ENCODE peak calls at places on chromosomes 2 and 18, in nine cellular contexts. V is GM12878; L is aorta; C is endodermal cell; Z is CD8-positive, alpha-beta memory T cell; X is ovary; K is PC-3; G is psoas muscle; T is left ventricle myocardium inferior. I is an unnamed sample. For H3K4me1, the result is how much of the 10 kb centered on the place peaks cover.

GRCh38 chr2:26613241-26614204 is 27.6 kb downstream of the CIB4 start:
- DNase-seq in V (no peak), L (no peak), C (no peak), Z (no peak), X (peak), K (no peak), G (no peak), T (peak), I (peak)

GRCh38 chr2:18268400-18268799 is 292.1 kb downstream of the RDH14 start:
- DNase-seq in V (no peak), L (no peak), C (no peak), Z (no peak), X (no peak), K (peak), G (no peak), T (no peak), I (peak)

GRCh38 chr2:105427485-105427884 is 28.6 kb upstream of the FHL2 start:
- DNase-seq in V (no peak), L (no peak), C (no peak), Z (no peak), X (no peak), K (no peak), G (no peak), T (no peak), I (no peak)

GRCh38 chr2:55490554-55490953 is 29.0 kb upstream of the CFAP36 start:
- DNase-seq in V (no peak), L (peak), C (peak), Z (no peak), X (peak), K (peak), G (peak), T (peak), I (peak)

GRCh38 chr18:9209230-9209629 is 72.6 kb downstream of the ANKRD12 start:
- DNase-seq in V (no peak), L (no peak), C (no peak), Z (no peak), X (no peak), K (no peak), G (no peak), T (no peak), I (no peak)

GRCh38 chr2:148948865-148949264 is 73.8 kb downstream of the KIF5C start:
- DNase-seq in V (no peak), L (no peak), C (no peak), Z (no peak), X (no peak), K (no peak), G (no peak), T (no peak), I (no peak)

GRCh38 chr2:217394510-217395351 is 534.9 kb upstream of the TNP1 start:
- DNase-seq in V (no peak), L (no peak), C (no peak), Z (no peak), X (no peak), K (peak), G (no peak), T (no peak), I (no peak)

GRCh38 chr2:41061371-41061770 is 609.5 kb upstream of the SLC8A1 start:
- DNase-seq in V (no peak), L (no peak), C (no peak), Z (no peak), X (no peak), K (no peak), G (no peak), T (no peak), I (peak)

GRCh38 chr2:133977385-133977784 is 276.5 kb upstream of the MGAT5 start:
- DNase-seq in V (no peak), L (peak), C (peak), Z (no peak), X (no peak), K (no peak), G (no peak), T (no peak), I (no peak)

GRCh38 chr2:6771539-6772365 is 94.0 kb downstream of the CMPK2 start:
- DNase-seq in V (no peak), L (no peak), C (peak), Z (no peak), X (no peak), K (no peak), G (no peak), T (no peak), I (no peak)

GRCh38 chr2:10775831-10776230 is 36.8 kb downstream of the PDIA6 start:
- DNase-seq in V (no peak), L (no peak), C (peak), Z (no peak), X (no peak), K (no peak), G (no peak), T (no peak), I (no peak)

GRCh38 chr2:158544998-158545397 is 88.2 kb downstream of the PKP4 start:
- DNase-seq in V (no peak), L (no peak), C (no peak), Z (no peak), X (no peak), K (no peak), G (no peak), T (no peak), I (no peak)

GRCh38 chr2:233404227-233404626 is 49.9 kb downstream of the DGKD start:
- DNase-seq in V (no peak), L (no peak), C (peak), Z (peak), X (no peak), K (peak), G (no peak), T (no peak), I (no peak)

GRCh38 chr2:52034706-52035105 is 1002.8 kb upstream of the NRXN1 start:
- DNase-seq in V (no peak), L (no peak), C (no peak), Z (no peak), X (no peak), K (peak), G (no peak), T (no peak), I (peak)

GRCh38 chr2:192546566-192546965 is 351.8 kb upstream of the TMEFF2 start:
- DNase-seq in V (no peak), L (no peak), C (no peak), Z (no peak), X (no peak), K (peak), G (no peak), T (no peak), I (no peak)

GRCh38 chr2:192544371-192544955 is 349.7 kb upstream of the TMEFF2 start:
- DNase-seq in V (no peak), L (no peak), C (no peak), Z (no peak), X (no peak), K (no peak), G (no peak), T (no peak), I (no peak)
- H3K27ac ChIP-seq in V (no peak), L (no peak), C (no peak), Z (no peak), X (no peak), K (no peak), G (no peak), T (no peak), I (no peak)

DNA sequence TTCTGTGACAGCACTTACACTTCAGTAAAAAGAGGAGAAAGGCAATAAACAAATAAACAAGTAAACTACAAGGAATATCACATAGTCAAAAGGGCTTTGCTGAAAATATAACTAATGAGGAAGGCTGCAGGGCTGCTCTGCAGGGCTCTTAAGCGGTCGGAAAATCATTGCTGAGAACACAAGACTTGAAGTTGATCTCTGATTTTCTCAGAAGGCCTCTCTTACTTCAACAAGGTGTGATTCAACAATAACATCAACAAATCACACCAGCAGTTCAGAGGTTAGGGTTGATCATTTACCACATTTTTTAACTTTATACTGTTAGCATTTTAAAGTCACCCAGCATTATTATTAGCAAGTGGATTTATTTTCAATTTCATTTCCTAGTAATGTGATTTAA is 215.6 kb downstream of the ARHGAP15 start:
- DNase-seq in V (no peak), L (no peak), C (no peak), Z (no peak), X (no peak), K (no peak), G (no peak), T (no peak), I (no peak)
- H3K4me1 ChIP-seq in V (under half), L (under half), C (under half), Z (under half), X (under half), K (under half), G (under half), T (under half), I (under half)

DNA sequence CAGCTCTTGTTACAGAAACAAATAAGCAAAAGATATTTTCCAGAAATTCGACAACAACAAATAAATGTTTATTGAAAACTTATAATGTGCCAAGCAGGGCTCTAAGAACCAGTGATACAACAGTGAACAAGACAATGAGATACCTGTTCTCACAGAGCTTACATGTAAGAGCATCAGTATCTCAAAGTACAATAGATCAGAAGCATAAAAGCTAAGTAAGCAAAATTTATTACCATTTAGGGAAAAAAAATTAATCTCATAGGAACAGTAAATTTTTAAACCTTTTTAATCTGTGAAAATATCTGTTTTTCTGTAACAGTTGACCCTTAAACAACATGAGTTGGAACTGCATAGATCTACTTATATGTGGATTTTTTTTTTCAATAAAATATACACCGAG is 20.9 kb downstream of the ROCK1 start:
- DNase-seq in V (no peak), L (no peak), C (no peak), Z (no peak), X (no peak), K (no peak), G (no peak), T (no peak), I (no peak)
- H3K27ac ChIP-seq in V (no peak), L (no peak), C (no peak), Z (no peak), X (no peak), K (no peak), G (no peak), T (no peak), I (no peak)

GRCh38 chr2:43092520-43093179 is 133.8 kb downstream of the ZFP36L2 start:
- DNase-seq in V (no peak), L (peak), C (no peak), Z (no peak), X (no peak), K (no peak), G (no peak), T (no peak), I (no peak)

GRCh38 chr2:43086451-43087221 is 139.8 kb downstream of the ZFP36L2 start:
- DNase-seq in V (no peak), L (peak), C (peak), Z (no peak), X (peak), K (peak), G (peak), T (peak), I (peak)

GRCh38 chr2:43087413-43087812 is 139.0 kb downstream of the ZFP36L2 start:
- DNase-seq in V (no peak), L (no peak), C (no peak), Z (no peak), X (no peak), K (no peak), G (no peak), T (no peak), I (no peak)

GRCh38 chr2:43088148-43089073 is 138.0 kb downstream of the ZFP36L2 start:
- DNase-seq in V (no peak), L (peak), C (no peak), Z (no peak), X (peak), K (peak), G (no peak), T (no peak), I (no peak)

DNA sequence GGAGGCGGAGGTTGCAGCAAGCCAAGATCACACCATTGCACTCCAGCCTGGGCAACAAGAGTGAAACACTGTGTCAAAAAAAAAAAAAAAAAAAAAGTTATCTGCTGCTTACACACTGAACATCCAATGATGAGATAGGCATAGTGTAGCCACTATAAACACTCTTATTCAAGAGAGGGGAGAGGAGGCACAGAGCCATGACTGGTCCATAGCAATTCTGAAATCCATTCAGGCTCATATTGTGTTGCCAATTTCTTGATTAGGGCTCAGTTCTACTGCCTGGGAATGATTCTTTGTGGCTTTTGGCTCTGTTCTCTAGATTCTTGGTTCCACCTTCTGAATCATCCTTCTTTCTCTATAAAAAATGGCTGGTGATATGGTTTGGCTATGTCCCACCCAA is 136.1 kb downstream of the ZFP36L2 start:
- DNase-seq in V (no peak), L (no peak), C (no peak), Z (no peak), X (no peak), K (no peak), G (no peak), T (no peak), I (no peak)
- H3K4me1 ChIP-seq in V (under half), L (under half), C (under half), Z (under half), X (under half), K (under half), G (under half), T (under half), I (under half)

GRCh38 chr2:152588911-152589310 is 128.3 kb downstream of the PRPF40A start:
- DNase-seq in V (no peak), L (no peak), C (no peak), Z (no peak), X (no peak), K (no peak), G (no peak), T (no peak), I (no peak)
- H3K27ac ChIP-seq in V (no peak), L (no peak), C (no peak), Z (no peak), X (no peak), K (no peak), G (peak), T (no peak), I (no peak)

GRCh38 chr2:240255811-240256703 is 115.6 kb upstream of the OTOS start:
- DNase-seq in V (no peak), L (no peak), C (peak), Z (no peak), X (no peak), K (peak), G (peak), T (no peak), I (no peak)
- H3K4me1 ChIP-seq in V (under half), L (under half), C (under half), Z (under half), X (under half), K (under half), G (half or more), T (half or more), I (under half)

DNA sequence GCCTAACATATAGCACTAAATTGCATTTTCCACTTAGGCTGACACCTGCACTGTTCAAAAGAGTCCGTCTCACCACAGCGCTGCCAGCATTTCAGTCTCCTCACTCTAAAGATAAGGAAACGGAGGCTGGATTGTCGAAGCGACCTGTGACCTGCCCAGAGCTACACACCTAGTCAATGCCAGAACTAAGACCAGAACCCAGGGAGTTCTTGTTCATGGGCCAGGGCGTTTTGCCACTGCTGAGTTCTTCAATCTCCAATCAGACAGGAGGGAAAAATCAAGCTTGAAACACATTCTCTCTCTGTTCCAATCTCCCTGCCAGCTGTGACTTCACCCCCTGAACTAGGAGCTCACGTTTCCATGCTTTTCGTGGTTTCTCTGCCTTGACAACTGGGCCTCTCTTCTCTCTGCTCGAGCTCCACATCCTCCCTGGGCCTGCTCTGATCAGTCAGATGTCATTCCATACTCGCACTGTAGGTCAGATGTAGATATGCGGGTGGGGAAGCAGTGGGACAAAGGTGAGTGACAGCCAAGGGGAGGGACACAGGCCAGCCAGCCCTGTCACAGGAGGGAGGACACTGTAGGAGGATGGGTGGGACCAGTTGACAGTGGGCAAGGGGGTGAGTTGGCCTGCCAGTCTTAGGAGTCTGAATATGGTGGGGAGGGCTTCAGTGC is 221.1 kb upstream of the SMAD2 start:
- DNase-seq in V (no peak), L (no peak), C (peak), Z (no peak), X (peak), K (no peak), G (no peak), T (no peak), I (peak)
- H3K27ac ChIP-seq in V (no peak), L (no peak), C (no peak), Z (no peak), X (peak), K (peak), G (no peak), T (no peak), I (no peak)

GRCh38 chr2:230060672-230061293 is 7.9 kb downstream of the SLC16A14 start:
- DNase-seq in V (no peak), L (no peak), C (no peak), Z (no peak), X (no peak), K (no peak), G (no peak), T (no peak), I (no peak)
- H3K4me1 ChIP-seq in V (under half), L (under half), C (under half), Z (under half), X (under half), K (under half), G (under half), T (under half), I (under half)

DNA sequence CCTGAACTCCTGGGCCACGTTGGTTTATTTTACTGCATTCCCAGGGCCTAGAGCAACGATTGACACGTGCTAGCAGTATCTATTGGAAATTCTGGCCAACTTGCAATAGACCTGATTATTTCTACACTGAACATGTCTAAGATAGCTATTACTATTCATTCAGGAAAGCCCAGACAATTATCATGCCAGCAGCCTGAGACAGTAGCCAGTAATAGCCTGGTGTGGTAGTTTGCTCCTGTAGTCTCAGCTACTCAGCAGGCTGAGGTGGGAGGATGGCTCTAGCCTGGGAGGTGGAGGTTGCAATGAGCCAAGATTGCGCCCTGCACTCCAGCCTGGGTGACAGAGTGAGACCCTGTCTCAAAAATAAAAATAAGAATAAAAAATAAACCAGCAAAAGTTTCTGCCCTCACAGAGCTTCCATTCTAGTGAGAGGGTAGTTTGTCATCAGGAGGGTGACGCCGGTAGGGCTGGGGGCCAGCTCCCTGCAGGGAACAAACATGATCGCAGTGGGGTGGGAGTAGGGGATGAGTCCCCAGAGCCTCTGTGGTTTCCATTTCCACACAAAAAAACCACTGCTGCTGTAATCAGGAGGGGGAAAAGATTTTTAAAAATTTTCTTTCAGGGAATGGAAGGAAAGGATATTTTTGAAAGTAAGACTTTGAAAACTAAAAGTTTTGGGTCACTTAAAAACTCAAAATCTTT is 4.3 kb downstream of the CASP8 start:
- DNase-seq in V (no peak), L (no peak), C (no peak), Z (no peak), X (no peak), K (no peak), G (no peak), T (no peak), I (no peak)
- H3K27ac ChIP-seq in V (no peak), L (no peak), C (no peak), Z (peak), X (no peak), K (no peak), G (no peak), T (no peak), I (no peak)